ENCODE peak calls at places on chromosomes 12 and 14, in six cellular contexts. One of them, this sample, is unnamed.

GRCh38 chr12:92027243-92027642 is 118.4 kb downstream of the BTG1 start:
- ATAC-seq in Panc1: no peak
- ATAC-seq in activated naive CD8-positive, alpha-beta T cell treated with anti-CD3 and anti-CD28 coated beads, Interleukin-2, amount 50 U/mL, for 24 hours: no peak
- ATAC-seq in stimulated activated effector memory CD8-positive, alpha-beta T cell treated with anti-CD3 and anti-CD28 coated beads, Interleukin-12 subunit alpha, Interleukin-12 subunit beta, amount 100 ng/mL, for 72 hours: no peak
- ATAC-seq in A549: no peak
- ATAC-seq in activated CD4-positive, alpha-beta T cell treated with anti-CD3 and anti-CD28 coated beads for 36 hours: no peak
- ATAC-seq in this sample: no peak

GRCh38 chr14:61048640-61049039 is 67.6 kb downstream of the SLC38A6 start:
- ATAC-seq in Panc1: no peak
- ATAC-seq in activated naive CD8-positive, alpha-beta T cell treated with anti-CD3 and anti-CD28 coated beads, Interleukin-2, amount 50 U/mL, for 24 hours: no peak
- ATAC-seq in stimulated activated effector memory CD8-positive, alpha-beta T cell treated with anti-CD3 and anti-CD28 coated beads, Interleukin-12 subunit alpha, Interleukin-12 subunit beta, amount 100 ng/mL, for 72 hours: no peak
- ATAC-seq in A549: no peak
- ATAC-seq in activated CD4-positive, alpha-beta T cell treated with anti-CD3 and anti-CD28 coated beads for 36 hours: no peak
- ATAC-seq in this sample: no peak

GRCh38 chr12:89893972-89894706 is 185.5 kb upstream of the ATP2B1 start:
- ATAC-seq in Panc1: no peak
- ATAC-seq in activated naive CD8-positive, alpha-beta T cell treated with anti-CD3 and anti-CD28 coated beads, Interleukin-2, amount 50 U/mL, for 24 hours: no peak
- ATAC-seq in stimulated activated effector memory CD8-positive, alpha-beta T cell treated with anti-CD3 and anti-CD28 coated beads, Interleukin-12 subunit alpha, Interleukin-12 subunit beta, amount 100 ng/mL, for 72 hours: no peak
- ATAC-seq in A549: peak; percentile 88
- ATAC-seq in activated CD4-positive, alpha-beta T cell treated with anti-CD3 and anti-CD28 coated beads for 36 hours: no peak
- ATAC-seq in this sample: no peak

GRCh38 chr14:77584809-77585208 is 31.6 kb downstream of the SPTLC2 start:
- ATAC-seq in Panc1: no peak
- ATAC-seq in activated naive CD8-positive, alpha-beta T cell treated with anti-CD3 and anti-CD28 coated beads, Interleukin-2, amount 50 U/mL, for 24 hours: no peak
- ATAC-seq in stimulated activated effector memory CD8-positive, alpha-beta T cell treated with anti-CD3 and anti-CD28 coated beads, Interleukin-12 subunit alpha, Interleukin-12 subunit beta, amount 100 ng/mL, for 72 hours: no peak
- ATAC-seq in A549: no peak
- ATAC-seq in activated CD4-positive, alpha-beta T cell treated with anti-CD3 and anti-CD28 coated beads for 36 hours: no peak
- ATAC-seq in this sample: no peak

GRCh38 chr14:104434214-104435076 is 145.1 kb upstream of the C14orf180 start:
- ATAC-seq in Panc1: no peak
- ATAC-seq in activated naive CD8-positive, alpha-beta T cell treated with anti-CD3 and anti-CD28 coated beads, Interleukin-2, amount 50 U/mL, for 24 hours: no peak
- ATAC-seq in stimulated activated effector memory CD8-positive, alpha-beta T cell treated with anti-CD3 and anti-CD28 coated beads, Interleukin-12 subunit alpha, Interleukin-12 subunit beta, amount 100 ng/mL, for 72 hours: no peak
- ATAC-seq in A549: no peak
- ATAC-seq in activated CD4-positive, alpha-beta T cell treated with anti-CD3 and anti-CD28 coated beads for 36 hours: no peak
- ATAC-seq in this sample: no peak

GRCh38 chr12:69151254-69151751 is 88.1 kb upstream of the CPSF6 start:
- ATAC-seq in Panc1: no peak
- ATAC-seq in activated naive CD8-positive, alpha-beta T cell treated with anti-CD3 and anti-CD28 coated beads, Interleukin-2, amount 50 U/mL, for 24 hours: no peak
- ATAC-seq in stimulated activated effector memory CD8-positive, alpha-beta T cell treated with anti-CD3 and anti-CD28 coated beads, Interleukin-12 subunit alpha, Interleukin-12 subunit beta, amount 100 ng/mL, for 72 hours: no peak
- ATAC-seq in A549: no peak
- ATAC-seq in activated CD4-positive, alpha-beta T cell treated with anti-CD3 and anti-CD28 coated beads for 36 hours: no peak
- ATAC-seq in this sample: no peak

GRCh38 chr12:85179680-85180300 is 100.2 kb upstream of the ALX1 start:
- ATAC-seq in Panc1: no peak
- ATAC-seq in activated naive CD8-positive, alpha-beta T cell treated with anti-CD3 and anti-CD28 coated beads, Interleukin-2, amount 50 U/mL, for 24 hours: no peak
- ATAC-seq in stimulated activated effector memory CD8-positive, alpha-beta T cell treated with anti-CD3 and anti-CD28 coated beads, Interleukin-12 subunit alpha, Interleukin-12 subunit beta, amount 100 ng/mL, for 72 hours: no peak
- ATAC-seq in A549: peak; percentile 53
- ATAC-seq in activated CD4-positive, alpha-beta T cell treated with anti-CD3 and anti-CD28 coated beads for 36 hours: no peak
- ATAC-seq in this sample: no peak

GRCh38 chr12:26750531-26751171 is 82.3 kb downstream of the ITPR2 start:
- ATAC-seq in Panc1: no peak
- ATAC-seq in activated naive CD8-positive, alpha-beta T cell treated with anti-CD3 and anti-CD28 coated beads, Interleukin-2, amount 50 U/mL, for 24 hours: no peak
- ATAC-seq in stimulated activated effector memory CD8-positive, alpha-beta T cell treated with anti-CD3 and anti-CD28 coated beads, Interleukin-12 subunit alpha, Interleukin-12 subunit beta, amount 100 ng/mL, for 72 hours: no peak
- ATAC-seq in A549: no peak
- ATAC-seq in activated CD4-positive, alpha-beta T cell treated with anti-CD3 and anti-CD28 coated beads for 36 hours: peak; percentile 6
- ATAC-seq in this sample: no peak

GRCh38 chr14:102071283-102071998 is 15.4 kb downstream of the HSP90AA1 start:
- ATAC-seq in Panc1: peak; percentile 26
- ATAC-seq in activated naive CD8-positive, alpha-beta T cell treated with anti-CD3 and anti-CD28 coated beads, Interleukin-2, amount 50 U/mL, for 24 hours: no peak
- ATAC-seq in stimulated activated effector memory CD8-positive, alpha-beta T cell treated with anti-CD3 and anti-CD28 coated beads, Interleukin-12 subunit alpha, Interleukin-12 subunit beta, amount 100 ng/mL, for 72 hours: no peak
- ATAC-seq in A549: peak; percentile 41
- ATAC-seq in activated CD4-positive, alpha-beta T cell treated with anti-CD3 and anti-CD28 coated beads for 36 hours: no peak
- ATAC-seq in this sample: no peak

GRCh38 chr14:75905505-75905904 is 76.3 kb downstream of the TGFB3 start:
- ATAC-seq in Panc1: no peak
- ATAC-seq in activated naive CD8-positive, alpha-beta T cell treated with anti-CD3 and anti-CD28 coated beads, Interleukin-2, amount 50 U/mL, for 24 hours: no peak
- ATAC-seq in stimulated activated effector memory CD8-positive, alpha-beta T cell treated with anti-CD3 and anti-CD28 coated beads, Interleukin-12 subunit alpha, Interleukin-12 subunit beta, amount 100 ng/mL, for 72 hours: no peak
- ATAC-seq in A549: no peak
- ATAC-seq in activated CD4-positive, alpha-beta T cell treated with anti-CD3 and anti-CD28 coated beads for 36 hours: no peak
- ATAC-seq in this sample: no peak

This sample was measured in stimulated activated memory B cell treated with anti-CD40 and anti-IgM and Interleukin-4, amounts not matched to agents 10 μg/mL and 1 μg/mL and 100 μg/mL, for 72 hours.